ENCODE peak calls at places on chromosomes 13 and 19, in nine cellular contexts. V is cardiac fibroblast; P is psoas muscle; D is BJ; Q is stimulated activated CD4-positive, alpha-beta T cell treated with anti-CD3 and anti-CD28 coated beads, Interleukin-1b, Interleukin-23, amount 100 ng/mL, for 24 hours; K is activated T-helper 1 cell treated with anti-CD3 and anti-CD28 coated beads, Interleukin-2, amount 50 U/mL, for 16 hours; B is NCI-H2081 treated with DMSO at 0.1 percent for 48 hours; X is substantia nigra; W is effector CD4-positive, alpha-beta T cell. U is an unnamed sample.

GRCh38 chr13:46580362-46580839 is 27.4 kb downstream of the LRCH1 start:
- DNase-seq in W (no peak), K (no peak), D (no peak), Q (no peak), V (no peak), P (no peak), X (no peak), B (no peak), U (no peak)

GRCh38 chr13:71866173-71867091 is 572 bp downstream of the DACH1 start:
- DNase-seq in K (no peak), B (no peak), V (peak), P (peak), Q (no peak), X (no peak), D (no peak), W (no peak), U (no peak)

GRCh38 chr13:110965038-110965754 is 50.3 kb upstream of the ANKRD10 start:
- DNase-seq in W (no peak), D (peak), V (peak), P (no peak), K (no peak), B (no peak), Q (no peak), X (no peak), U (peak)

GRCh38 chr19:47509973-47510372 is 4.9 kb downstream of the NAPA start:
- DNase-seq in B (no peak), Q (no peak), X (no peak), P (peak), W (no peak), D (no peak), K (no peak), V (no peak), U (peak)

GRCh38 chr13:75319244-75319643 is 162.7 kb downstream of the TBC1D4 start:
- DNase-seq in P (no peak), V (no peak), W (no peak), K (no peak), X (no peak), B (no peak), Q (no peak), D (no peak), U (no peak)

GRCh38 chr19:531753-532571 is at the start of gene CDC34:
- DNase-seq in X (peak), W (no peak), K (no peak), V (no peak), D (no peak), P (no peak), B (no peak), Q (no peak), U (no peak)

GRCh38 chr13:73158851-73159250 is 100.0 kb downstream of the KLF5 start:
- DNase-seq in K (no peak), D (no peak), B (no peak), W (no peak), V (peak), P (no peak), Q (no peak), X (no peak), U (peak)

GRCh38 chr19:4970558-4971423 is 1.9 kb downstream of the KDM4B start:
- DNase-seq in B (no peak), W (no peak), V (peak), X (no peak), D (no peak), Q (no peak), K (no peak), P (peak), U (no peak)

GRCh38 chr19:42132851-42133528 is 744 bp upstream of the POU2F2 start:
- DNase-seq in Q (peak), B (peak), P (peak), D (no peak), X (peak), V (peak), W (peak), K (peak), U (no peak)

GRCh38 chr19:18735324-18735723 is 51.8 kb downstream of the CRTC1 start:
- DNase-seq in X (no peak), K (no peak), D (no peak), Q (no peak), V (no peak), B (no peak), P (no peak), W (no peak), U (no peak)

GRCh38 chr13:50942630-50943311 is 33.2 kb downstream of the RNASEH2B start:
- DNase-seq in Q (no peak), V (no peak), K (no peak), X (no peak), P (no peak), W (no peak), D (no peak), B (no peak), U (no peak)

GRCh38 chr13:31773538-31773937 is 34.2 kb downstream of the RXFP2 start:
- DNase-seq in D (no peak), W (no peak), V (peak), X (no peak), B (no peak), K (no peak), Q (no peak), P (no peak), U (peak)

GRCh38 chr19:17415107-17415506 is 4.7 kb upstream of the MVB12A start:
- DNase-seq in K (no peak), W (no peak), Q (no peak), P (no peak), X (no peak), D (no peak), V (no peak), B (no peak), U (no peak)

GRCh38 chr19:10454267-10454666 is 33.9 kb downstream of the PDE4A start:
- DNase-seq in B (no peak), D (no peak), Q (no peak), V (peak), P (no peak), K (no peak), X (no peak), W (no peak), U (no peak)

GRCh38 chr19:19145281-19145999 is 7.2 kb upstream of the TMEM161A start:
- DNase-seq in D (no peak), V (no peak), B (no peak), W (no peak), P (no peak), K (no peak), Q (no peak), X (no peak), U (no peak)

GRCh38 chr19:13842294-13843103 is 34.4 kb upstream of the NANOS3 start:
- DNase-seq in X (peak), D (no peak), Q (peak), V (peak), K (no peak), P (peak), W (peak), B (no peak), U (no peak)

GRCh38 chr19:54245936-54246335 is 3.3 kb upstream of the LILRA6 start:
- DNase-seq in D (no peak), P (no peak), K (no peak), V (no peak), B (no peak), X (no peak), W (no peak), Q (no peak), U (no peak)

GRCh38 chr19:30669329-30670010 is 297.3 kb downstream of the ZNF536 start:
- DNase-seq in D (no peak), B (no peak), W (peak), V (peak), K (peak), X (peak), Q (peak), P (peak), U (no peak)

GRCh38 chr19:57465680-57466381 is 8.9 kb upstream of the VN1R1 start:
- DNase-seq in K (no peak), B (no peak), Q (no peak), D (no peak), V (peak), P (no peak), X (no peak), W (no peak), U (no peak)

GRCh38 chr13:99383511-99383921 is 76.3 kb upstream of the GPR183 start:
- DNase-seq in Q (no peak), V (no peak), D (no peak), K (no peak), P (no peak), B (no peak), W (no peak), X (no peak), U (no peak)

GRCh38 chr13:114044486-114044885 is 70.6 kb upstream of the C13orf46 start:
- DNase-seq in V (peak), W (no peak), D (no peak), X (no peak), K (no peak), B (no peak), P (peak), Q (no peak), U (no peak)

GRCh38 chr13:26721251-26721939 is 39.2 kb downstream of the GPR12 start:
- DNase-seq in D (no peak), K (no peak), X (no peak), Q (no peak), P (peak), V (no peak), B (no peak), W (no peak), U (no peak)

GRCh38 chr13:57063007-57063406 is 77.7 kb upstream of the PRR20A start:
- DNase-seq in W (no peak), B (no peak), D (no peak), V (no peak), K (no peak), Q (no peak), X (no peak), P (no peak), U (no peak)

GRCh38 chr13:100470841-100471505 is 117.6 kb downstream of the GGACT start:
- DNase-seq in Q (no peak), B (no peak), V (no peak), K (no peak), X (no peak), D (no peak), W (no peak), P (no peak), U (no peak)

GRCh38 chr19:45104658-45105384 is 11.8 kb downstream of the PPP1R37 start:
- DNase-seq in D (no peak), X (no peak), K (no peak), W (no peak), B (no peak), P (no peak), V (no peak), Q (no peak), U (no peak)

GRCh38 chr13:25722893-25723292 is 328.9 kb downstream of the SHISA2 start:
- DNase-seq in Q (no peak), B (no peak), W (no peak), V (no peak), P (no peak), K (no peak), X (no peak), D (no peak), U (no peak)

GRCh38 chr13:104105418-104106355 is 1039.5 kb upstream of the SLC10A2 start:
- DNase-seq in K (no peak), D (peak), W (no peak), P (no peak), V (no peak), X (no peak), Q (no peak), B (no peak), U (no peak)